ENCODE peak calls at places on chromosomes 4 and X, in seven cellular contexts. R is cardiac muscle cell; K is CD8-positive, alpha-beta T cell; V is AG04450; D is SK-N-SH; G is Caco-2; W is upper lobe of left lung. B is an unnamed sample.

GRCh38 chr4:58502839-58503238 is 1392.7 kb upstream of the IGFBP7 start:
- DNase-seq in D (peak), V (no peak), R (no peak), K (no peak), G (no peak), W (no peak), B (no peak)

GRCh38 chrX:15242899-15243555 is 26.9 kb downstream of the ASB9 start:
- DNase-seq in K (peak), G (peak), D (peak), W (no peak), V (peak), R (peak), B (peak)

GRCh38 chrX:139802048-139802447 is 94.1 kb upstream of the MCF2 start:
- DNase-seq in W (no peak), D (no peak), G (no peak), R (no peak), K (no peak), V (no peak), B (no peak)

GRCh38 chr4:25178838-25179261 is 18.6 kb upstream of the SEPSECS start:
- DNase-seq in V (no peak), R (no peak), D (no peak), W (no peak), G (peak), K (no peak), B (no peak)

GRCh38 chr4:128868758-128869157 is 59.3 kb downstream of the JADE1 start:
- DNase-seq in K (no peak), G (no peak), D (no peak), R (no peak), W (no peak), V (no peak), B (no peak)

GRCh38 chrX:30027636-30028035 is 187.7 kb upstream of the MAGEB2 start:
- DNase-seq in K (no peak), G (no peak), W (no peak), V (no peak), D (no peak), R (no peak), B (no peak)

GRCh38 chr4:14025891-14026290 is 398.4 kb upstream of the BOD1L1 start:
- DNase-seq in K (no peak), G (no peak), D (no peak), W (no peak), R (no peak), V (no peak), B (no peak)

GRCh38 chr4:80237992-80238391 is 28.5 kb upstream of the FGF5 start:
- DNase-seq in G (no peak), W (no peak), R (no peak), K (no peak), V (peak), D (no peak), B (peak)

GRCh38 chr4:41307633-41308032 is 50.9 kb downstream of the UCHL1 start:
- DNase-seq in D (no peak), K (no peak), G (no peak), V (no peak), W (no peak), R (no peak), B (no peak)

GRCh38 chr4:112817933-112818921 is 181.3 kb downstream of the LARP7 start:
- DNase-seq in V (peak), G (peak), R (peak), D (peak), W (peak), K (no peak), B (peak)

GRCh38 chr4:45292844-45293243 is 566.5 kb upstream of the GNPDA2 start:
- DNase-seq in V (no peak), D (no peak), K (no peak), R (no peak), W (no peak), G (no peak), B (no peak)

GRCh38 chr4:186192068-186192751 is 843 bp downstream of the CYP4V2 start:
- DNase-seq in D (no peak), K (peak), G (peak), W (no peak), R (peak), V (no peak), B (no peak)

GRCh38 chr4:28421221-28421620 is 1560.6 kb downstream of the STIM2 start:
- DNase-seq in K (no peak), R (no peak), V (no peak), G (no peak), W (no peak), D (no peak), B (no peak)

GRCh38 chr4:152166567-152166966 is 369.3 kb downstream of the FBXW7 start:
- DNase-seq in D (no peak), K (no peak), G (peak), V (no peak), W (no peak), R (peak), B (no peak)

GRCh38 chr4:26753642-26754041 is 107.0 kb upstream of the STIM2 start:
- DNase-seq in G (no peak), R (peak), D (no peak), K (no peak), V (peak), W (no peak), B (peak)

GRCh38 chr4:100348472-100348871 is 158.2 kb upstream of the DDIT4L start:
- DNase-seq in K (no peak), R (no peak), W (no peak), V (no peak), D (no peak), G (no peak), B (peak)

GRCh38 chr4:70893790-70894189 is 8.4 kb upstream of the MOB1B start:
- DNase-seq in G (no peak), V (no peak), D (no peak), K (no peak), W (no peak), R (no peak), B (no peak)

GRCh38 chr4:119735136-119735770 is 106.6 kb upstream of the PDE5A start:
- DNase-seq in W (no peak), D (no peak), R (no peak), K (no peak), G (no peak), V (peak), B (peak)

GRCh38 chr4:7375427-7375826 is 59.3 kb downstream of the PSAPL1 start:
- DNase-seq in G (no peak), V (no peak), K (no peak), D (no peak), R (no peak), W (no peak), B (peak)

GRCh38 chr4:167234388-167234881 is at the start of gene SPOCK3:
- DNase-seq in W (peak), D (peak), K (no peak), G (peak), R (peak), V (no peak), B (no peak)

GRCh38 chr4:14078311-14078710 is 450.8 kb upstream of the BOD1L1 start:
- DNase-seq in V (no peak), W (no peak), D (no peak), G (no peak), R (no peak), K (no peak), B (no peak)

GRCh38 chrX:21865436-21865835 is 9.6 kb downstream of the YY2 start:
- DNase-seq in D (no peak), R (no peak), W (no peak), K (no peak), G (no peak), V (no peak), B (no peak)

GRCh38 chrX:77447339-77448149 is at the start of gene FGF16:
- DNase-seq in W (peak), K (no peak), G (no peak), D (peak), R (no peak), V (no peak), B (no peak)

GRCh38 chr4:136599890-136600289 is 932.4 kb downstream of the PCDH18 start:
- DNase-seq in K (no peak), R (no peak), D (no peak), G (no peak), W (no peak), V (no peak), B (no peak)

GRCh38 chr4:8919651-8920288 is 48.1 kb upstream of the HMX1 start:
- DNase-seq in G (no peak), W (peak), D (no peak), V (no peak), R (no peak), K (no peak), B (no peak)

GRCh38 chr4:13515268-13515667 is 29.0 kb downstream of the NKX3-2 start:
- DNase-seq in K (no peak), W (no peak), G (no peak), V (no peak), R (no peak), D (no peak), B (no peak)

GRCh38 chrX:20594985-20595384 is 328.3 kb upstream of the RPS6KA3 start:
- DNase-seq in V (no peak), R (peak), K (no peak), W (no peak), G (no peak), D (no peak), B (no peak)

GRCh38 chr4:109826719-109827118 is 1.1 kb upstream of the RRH start:
- DNase-seq in V (no peak), G (no peak), R (peak), D (peak), K (no peak), W (no peak), B (peak)

GRCh38 chr4:2689825-2690700 is 66.1 kb downstream of the TNIP2 start:
- DNase-seq in V (no peak), G (no peak), W (peak), K (peak), R (no peak), D (no peak), B (no peak)

GRCh38 chrX:21295246-21295820 is 78.9 kb upstream of the CNKSR2 start:
- DNase-seq in V (no peak), K (no peak), R (no peak), G (no peak), W (peak), D (no peak), B (no peak)

GRCh38 chr4:157076578-157076947 is 613 bp downstream of the GLRB start:
- DNase-seq in D (peak), G (no peak), R (no peak), K (no peak), V (no peak), W (no peak), B (no peak)

GRCh38 chrX:96183843-96184242 is 500.8 kb upstream of the DIAPH2 start:
- DNase-seq in G (no peak), K (no peak), D (no peak), W (no peak), R (no peak), V (no peak), B (no peak)

GRCh38 chrX:109036624-109037023 is 300.3 kb upstream of the IRS4 start:
- DNase-seq in V (no peak), W (no peak), K (no peak), R (no peak), G (no peak), D (no peak), B (no peak)

GRCh38 chr4:174215936-174216699 is 67.3 kb downstream of the FBXO8 start:
- DNase-seq in R (peak), W (no peak), D (peak), G (no peak), K (no peak), V (no peak), B (no peak)

GRCh38 chrX:83759872-83760271 is 101.1 kb upstream of the CYLC1 start:
- DNase-seq in K (no peak), W (no peak), D (peak), G (no peak), V (no peak), R (peak), B (no peak)
- TF ChIP-seq CTCF in K (no peak), W (no peak), D (peak), G (peak), V (no peak), R (no peak), B (peak)

DNA sequence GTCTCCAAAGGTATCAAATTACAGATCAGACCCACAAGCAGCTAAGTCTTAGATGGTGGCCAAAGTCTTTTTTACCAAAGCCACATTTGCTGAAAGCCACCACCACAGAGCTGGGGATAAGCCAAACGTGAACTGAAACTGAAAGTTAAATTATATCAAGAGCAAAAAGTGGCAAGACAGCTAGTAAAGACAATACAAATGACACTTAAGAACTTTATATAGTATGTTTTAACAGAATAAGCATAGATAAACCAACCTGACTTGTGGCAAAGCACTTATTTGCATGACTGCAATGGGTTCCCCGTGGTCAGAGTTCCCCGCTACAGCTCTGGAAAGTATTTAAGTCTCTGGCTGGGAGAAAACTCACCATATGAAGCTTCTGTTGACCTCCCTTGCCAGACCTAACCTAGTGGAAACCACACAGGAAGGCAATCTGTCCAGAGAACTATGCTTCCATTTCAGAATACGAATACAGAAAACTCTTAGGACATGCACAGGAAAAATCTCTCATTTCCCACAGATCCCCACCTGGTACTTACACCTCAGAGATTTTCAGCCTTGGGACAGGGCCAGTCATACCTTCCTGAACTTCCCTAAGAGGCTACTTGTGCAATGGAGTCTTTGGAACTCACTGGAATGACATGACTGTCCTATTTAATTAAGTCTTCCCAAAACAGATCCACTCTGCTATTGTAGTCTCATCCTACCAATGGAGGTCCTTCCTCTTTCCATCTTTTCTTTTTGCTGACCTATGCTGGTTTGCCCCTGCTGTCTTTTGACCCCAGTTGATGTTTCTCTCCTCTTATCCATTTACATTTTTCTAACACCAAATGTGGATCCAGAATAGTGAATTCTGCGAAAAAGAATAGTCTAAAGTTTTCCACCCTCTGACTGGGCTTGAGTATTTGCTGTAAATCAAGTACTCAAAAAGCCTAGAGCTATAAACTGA is 225.1 kb downstream of the NR3C2 start:
- DNase-seq in W (no peak), R (no peak), G (no peak), V (no peak), D (no peak), K (no peak), B (no peak)
- H3K4me3 ChIP-seq in W (peak), R (no peak), G (no peak), V (no peak), D (no peak), K (peak), B (no peak)

DNA sequence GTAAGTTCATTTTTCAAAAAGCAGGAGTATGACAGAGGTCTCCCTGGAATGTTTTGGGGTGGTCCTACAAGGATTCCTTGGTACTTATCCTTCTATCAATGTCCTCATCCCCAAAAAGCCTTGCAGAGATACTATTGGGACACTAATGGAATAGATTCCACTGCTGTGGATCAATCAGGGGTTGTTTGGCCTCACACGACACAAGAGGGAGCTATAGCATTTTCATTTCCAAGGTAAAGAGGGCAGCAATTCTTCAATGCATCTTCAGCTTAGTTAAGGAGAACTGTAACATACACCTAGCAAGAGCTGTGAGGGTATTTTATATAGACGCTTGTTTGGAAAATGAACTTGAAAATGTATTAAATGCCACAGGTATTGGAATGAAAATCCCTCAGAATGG is 50.9 kb downstream of the USP26 start:
- DNase-seq in G (peak), V (no peak), D (no peak), W (no peak), K (no peak), R (peak), B (no peak)
- TF ChIP-seq CTCF in G (peak), V (no peak), D (no peak), W (no peak), K (no peak), R (no peak), B (peak)

GRCh38 chr4:86593726-86594558 is at the start of gene PTPN13:
- DNase-seq in V (peak), K (peak), W (peak), D (peak), G (peak), R (peak), B (peak)

GRCh38 chr4:86596802-86597201 is 2.7 kb downstream of the PTPN13 start:
- DNase-seq in V (no peak), W (no peak), D (no peak), G (no peak), R (no peak), K (no peak), B (no peak)

GRCh38 chr4:86592553-86593249 is 1.4 kb upstream of the PTPN13 start:
- DNase-seq in R (no peak), D (no peak), K (no peak), G (no peak), V (no peak), W (no peak), B (no peak)

GRCh38 chr4:86595426-86595805 is 1.3 kb downstream of the PTPN13 start:
- DNase-seq in D (peak), R (peak), G (peak), K (no peak), V (no peak), W (no peak), B (no peak)

DNA sequence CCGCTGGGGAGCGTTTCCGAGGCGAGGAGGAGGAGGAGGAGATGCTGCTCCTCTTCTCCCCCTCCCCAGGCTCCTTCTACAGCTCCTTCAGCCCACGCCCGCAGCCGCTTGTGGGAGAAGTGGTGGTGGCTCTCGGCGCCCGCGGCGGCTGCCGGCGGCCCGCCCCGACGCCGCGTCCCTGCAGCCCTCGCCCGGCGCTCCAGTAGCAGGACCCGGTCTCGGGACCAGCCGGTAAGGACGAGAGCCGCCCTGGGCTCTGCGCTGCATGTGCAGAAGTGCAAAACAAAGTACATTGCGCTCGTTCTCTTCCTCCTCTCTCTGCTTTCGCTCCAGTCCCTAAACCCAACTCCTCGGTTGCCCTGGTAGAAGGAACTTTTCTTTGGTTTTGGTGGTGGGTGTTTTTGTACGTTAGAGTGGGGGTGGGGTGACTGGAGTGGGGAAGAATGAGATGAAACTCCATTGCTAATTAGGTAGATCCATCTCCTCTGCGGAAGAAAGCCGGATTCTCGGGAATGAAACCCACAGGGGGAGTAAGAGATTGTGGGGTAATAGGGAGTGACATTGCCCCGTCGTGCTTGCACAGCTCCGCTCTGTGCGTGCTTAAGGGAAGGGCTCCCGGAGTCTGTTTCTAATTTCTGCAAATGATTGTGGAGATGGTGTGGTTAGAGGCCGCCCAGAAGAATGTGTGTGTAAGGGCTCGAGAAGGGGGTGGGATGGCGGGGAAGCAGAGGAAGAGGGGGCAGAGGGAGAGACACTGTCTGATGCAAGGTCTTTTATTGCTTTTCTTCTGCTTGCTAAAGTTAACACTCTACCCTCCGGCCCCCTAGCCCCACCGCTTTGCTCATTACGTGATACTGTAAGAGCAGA is 677 bp downstream of the PTPN13 start:
- DNase-seq in K (no peak), V (peak), R (peak), D (peak), W (no peak), G (peak), B (peak)
- H3K4me3 ChIP-seq in K (peak), V (peak), R (peak), D (peak), W (peak), G (peak), B (peak)

GRCh38 chr4:138576684-138577083 is 334.5 kb upstream of the SLC7A11 start:
- DNase-seq in G (peak), D (no peak), R (peak), K (no peak), W (no peak), V (peak), B (peak)
- TF ChIP-seq CTCF in G (peak), D (peak), R (peak), K (no peak), W (peak), V (peak), B (peak)

GRCh38 chrX:43880439-43880838 is 1.8 kb downstream of the MAOB start:
- DNase-seq in V (no peak), W (no peak), R (no peak), K (no peak), G (no peak), D (no peak), B (no peak)
- H3K4me3 ChIP-seq in V (no peak), W (peak), R (no peak), K (no peak), G (no peak), D (no peak), B (no peak)

GRCh38 chrX:31423575-31424284 is 351.9 kb upstream of the FTHL17 start:
- DNase-seq in W (no peak), K (no peak), R (peak), V (no peak), G (peak), D (peak), B (no peak)
- TF ChIP-seq CTCF in W (peak), K (no peak), R (peak), V (peak), G (peak), D (peak), B (peak)

GRCh38 chr4:146243141-146243882 is 29.0 kb downstream of the REELD1 start:
- DNase-seq in R (no peak), W (peak), D (no peak), G (no peak), K (peak), V (no peak), B (no peak)
- H3K4me3 ChIP-seq in R (no peak), W (no peak), D (no peak), G (no peak), K (peak), V (no peak), B (no peak)

GRCh38 chrX:155213731-155214130 is 2.5 kb upstream of the VBP1 start:
- DNase-seq in G (no peak), D (no peak), V (no peak), W (no peak), K (no peak), R (no peak), B (no peak)

GRCh38 chrX:155216179-155216939 is at the start of gene VBP1:
- DNase-seq in V (peak), D (peak), R (peak), K (peak), W (peak), G (peak), B (peak)

GRCh38 chrX:155218777-155219176 is 2.5 kb downstream of the VBP1 start:
- DNase-seq in W (no peak), R (no peak), G (no peak), K (no peak), V (no peak), D (no peak), B (no peak)

GRCh38 chrX:155215443-155216178 is 649 bp upstream of the VBP1 start:
- DNase-seq in D (no peak), K (no peak), G (no peak), V (no peak), R (no peak), W (no peak), B (no peak)

GRCh38 chrX:155216940-155217450 is 735 bp downstream of the VBP1 start:
- DNase-seq in W (no peak), K (no peak), V (no peak), D (peak), R (peak), G (no peak), B (no peak)
- TF ChIP-seq CTCF in W (no peak), K (no peak), V (no peak), D (peak), R (no peak), G (no peak), B (no peak)

B was measured in AG09309.